ENCODE peak calls at places on chromosomes 2 and 18, in nine cellular contexts. One of them, this sample, is unnamed.
A peak's percentile ranks its signal among the peaks of the same experiment; 100 is the strongest.

GRCh38 chr18:32422185-32422584 is 48.5 kb downstream of the GAREM1 start:
- DNase-seq in LoVo: no peak
- DNase-seq in frontal cortex: no peak
- DNase-seq in H4: no peak
- DNase-seq in NCI-H748 treated with DMSO at 0.1 percent for 48 hours: no peak
- DNase-seq in left ventricle myocardium inferior: no peak
- DNase-seq in skeletal muscle cell: no peak
- DNase-seq in AG08395: no peak
- DNase-seq in stimulated activated CD4-positive, alpha-beta T cell treated with anti-CD3 and anti-CD28 coated beads, Interleukin-1b, Interleukin-23, amount 100 ng/mL, for 4 hours: no peak
- DNase-seq in this sample: no peak

GRCh38 chr2:225864394-225864793 is 464.9 kb downstream of the NYAP2 start:
- DNase-seq in LoVo: no peak
- DNase-seq in frontal cortex: no peak
- DNase-seq in H4: no peak
- DNase-seq in NCI-H748 treated with DMSO at 0.1 percent for 48 hours: no peak
- DNase-seq in left ventricle myocardium inferior: no peak
- DNase-seq in skeletal muscle cell: no peak
- DNase-seq in AG08395: no peak
- DNase-seq in stimulated activated CD4-positive, alpha-beta T cell treated with anti-CD3 and anti-CD28 coated beads, Interleukin-1b, Interleukin-23, amount 100 ng/mL, for 4 hours: no peak
- DNase-seq in this sample: no peak

GRCh38 chr2:26740890-26741302 is 23.2 kb upstream of the SLC35F6 start:
- DNase-seq in LoVo: no peak
- DNase-seq in frontal cortex: no peak
- DNase-seq in H4: no peak
- DNase-seq in NCI-H748 treated with DMSO at 0.1 percent for 48 hours: no peak
- DNase-seq in left ventricle myocardium inferior: no peak
- DNase-seq in skeletal muscle cell: no peak
- DNase-seq in AG08395: no peak
- DNase-seq in stimulated activated CD4-positive, alpha-beta T cell treated with anti-CD3 and anti-CD28 coated beads, Interleukin-1b, Interleukin-23, amount 100 ng/mL, for 4 hours: no peak
- DNase-seq in this sample: no peak

GRCh38 chr2:239193426-239193825 is 207.4 kb downstream of the HDAC4 start:
- DNase-seq in LoVo: no peak
- DNase-seq in frontal cortex: no peak
- DNase-seq in H4: no peak
- DNase-seq in NCI-H748 treated with DMSO at 0.1 percent for 48 hours: no peak
- DNase-seq in left ventricle myocardium inferior: no peak
- DNase-seq in skeletal muscle cell: no peak
- DNase-seq in AG08395: no peak
- DNase-seq in stimulated activated CD4-positive, alpha-beta T cell treated with anti-CD3 and anti-CD28 coated beads, Interleukin-1b, Interleukin-23, amount 100 ng/mL, for 4 hours: no peak
- DNase-seq in this sample: no peak

GRCh38 chr2:149972039-149972438 is 384.5 kb upstream of the MMADHC start:
- DNase-seq in LoVo: no peak
- DNase-seq in frontal cortex: no peak
- DNase-seq in H4: no peak
- DNase-seq in NCI-H748 treated with DMSO at 0.1 percent for 48 hours: no peak
- DNase-seq in left ventricle myocardium inferior: no peak
- DNase-seq in skeletal muscle cell: no peak
- DNase-seq in AG08395: peak; percentile 51
- DNase-seq in stimulated activated CD4-positive, alpha-beta T cell treated with anti-CD3 and anti-CD28 coated beads, Interleukin-1b, Interleukin-23, amount 100 ng/mL, for 4 hours: no peak
- DNase-seq in this sample: no peak

GRCh38 chr2:213787869-213788268 is 503.6 kb downstream of the SPAG16 start:
- DNase-seq in LoVo: no peak
- DNase-seq in frontal cortex: no peak
- DNase-seq in H4: no peak
- DNase-seq in NCI-H748 treated with DMSO at 0.1 percent for 48 hours: no peak
- DNase-seq in left ventricle myocardium inferior: no peak
- DNase-seq in skeletal muscle cell: no peak
- DNase-seq in AG08395: no peak
- DNase-seq in stimulated activated CD4-positive, alpha-beta T cell treated with anti-CD3 and anti-CD28 coated beads, Interleukin-1b, Interleukin-23, amount 100 ng/mL, for 4 hours: no peak
- DNase-seq in this sample: no peak

GRCh38 chr2:26724004-26724750 is 31.7 kb downstream of the KCNK3 start:
- DNase-seq in LoVo: peak; percentile 47
- DNase-seq in frontal cortex: no peak
- DNase-seq in H4: peak; percentile 73
- DNase-seq in NCI-H748 treated with DMSO at 0.1 percent for 48 hours: no peak
- DNase-seq in left ventricle myocardium inferior: peak; percentile 58
- DNase-seq in skeletal muscle cell: peak; percentile 55
- DNase-seq in AG08395: peak; percentile 79
- DNase-seq in stimulated activated CD4-positive, alpha-beta T cell treated with anti-CD3 and anti-CD28 coated beads, Interleukin-1b, Interleukin-23, amount 100 ng/mL, for 4 hours: no peak
- DNase-seq in this sample: no peak

GRCh38 chr18:26405190-26405781 is 143.1 kb downstream of the KCTD1 start:
- DNase-seq in LoVo: peak; percentile 42
- DNase-seq in frontal cortex: peak; percentile 60
- DNase-seq in H4: peak; percentile 23
- DNase-seq in NCI-H748 treated with DMSO at 0.1 percent for 48 hours: no peak
- DNase-seq in left ventricle myocardium inferior: peak; percentile 33
- DNase-seq in skeletal muscle cell: no peak
- DNase-seq in AG08395: peak; percentile 77
- DNase-seq in stimulated activated CD4-positive, alpha-beta T cell treated with anti-CD3 and anti-CD28 coated beads, Interleukin-1b, Interleukin-23, amount 100 ng/mL, for 4 hours: no peak
- DNase-seq in this sample: no peak

GRCh38 chr2:10889741-10890215 is 22.0 kb upstream of the KCNF1 start:
- DNase-seq in LoVo: no peak
- DNase-seq in frontal cortex: no peak
- DNase-seq in H4: no peak
- DNase-seq in NCI-H748 treated with DMSO at 0.1 percent for 48 hours: peak; percentile 72
- DNase-seq in left ventricle myocardium inferior: no peak
- DNase-seq in skeletal muscle cell: no peak
- DNase-seq in AG08395: no peak
- DNase-seq in stimulated activated CD4-positive, alpha-beta T cell treated with anti-CD3 and anti-CD28 coated beads, Interleukin-1b, Interleukin-23, amount 100 ng/mL, for 4 hours: no peak
- DNase-seq in this sample: no peak

GRCh38 chr2:239601201-239601851 is 200.5 kb upstream of the HDAC4 start:
- DNase-seq in LoVo: no peak
- DNase-seq in frontal cortex: no peak
- DNase-seq in H4: no peak
- DNase-seq in NCI-H748 treated with DMSO at 0.1 percent for 48 hours: no peak
- DNase-seq in left ventricle myocardium inferior: no peak
- DNase-seq in skeletal muscle cell: no peak
- DNase-seq in AG08395: no peak
- DNase-seq in stimulated activated CD4-positive, alpha-beta T cell treated with anti-CD3 and anti-CD28 coated beads, Interleukin-1b, Interleukin-23, amount 100 ng/mL, for 4 hours: no peak
- DNase-seq in this sample: no peak

GRCh38 chr18:65349635-65350034 is 401.2 kb upstream of the CDH7 start:
- DNase-seq in LoVo: no peak
- DNase-seq in frontal cortex: no peak
- DNase-seq in H4: no peak
- DNase-seq in NCI-H748 treated with DMSO at 0.1 percent for 48 hours: no peak
- DNase-seq in left ventricle myocardium inferior: no peak
- DNase-seq in skeletal muscle cell: no peak
- DNase-seq in AG08395: no peak
- DNase-seq in stimulated activated CD4-positive, alpha-beta T cell treated with anti-CD3 and anti-CD28 coated beads, Interleukin-1b, Interleukin-23, amount 100 ng/mL, for 4 hours: no peak
- DNase-seq in this sample: no peak

GRCh38 chr2:231941673-231942072 is 15.5 kb upstream of the NPPC start:
- DNase-seq in LoVo: no peak
- DNase-seq in frontal cortex: no peak
- DNase-seq in H4: no peak
- DNase-seq in NCI-H748 treated with DMSO at 0.1 percent for 48 hours: no peak
- DNase-seq in left ventricle myocardium inferior: no peak
- DNase-seq in skeletal muscle cell: no peak
- DNase-seq in AG08395: no peak
- DNase-seq in stimulated activated CD4-positive, alpha-beta T cell treated with anti-CD3 and anti-CD28 coated beads, Interleukin-1b, Interleukin-23, amount 100 ng/mL, for 4 hours: no peak
- DNase-seq in this sample: no peak

GRCh38 chr2:158676696-158677095 is 118.4 kb upstream of the DAPL1 start:
- DNase-seq in LoVo: no peak
- DNase-seq in frontal cortex: no peak
- DNase-seq in H4: no peak
- DNase-seq in NCI-H748 treated with DMSO at 0.1 percent for 48 hours: no peak
- DNase-seq in left ventricle myocardium inferior: peak; percentile 61
- DNase-seq in skeletal muscle cell: no peak
- DNase-seq in AG08395: no peak
- DNase-seq in stimulated activated CD4-positive, alpha-beta T cell treated with anti-CD3 and anti-CD28 coated beads, Interleukin-1b, Interleukin-23, amount 100 ng/mL, for 4 hours: no peak
- DNase-seq in this sample: no peak

GRCh38 chr2:62999905-63000304 is 50.7 kb upstream of the OTX1 start:
- DNase-seq in LoVo: no peak
- DNase-seq in frontal cortex: no peak
- DNase-seq in H4: peak; percentile 74
- DNase-seq in NCI-H748 treated with DMSO at 0.1 percent for 48 hours: no peak
- DNase-seq in left ventricle myocardium inferior: peak; percentile 36
- DNase-seq in skeletal muscle cell: no peak
- DNase-seq in AG08395: peak; percentile 59
- DNase-seq in stimulated activated CD4-positive, alpha-beta T cell treated with anti-CD3 and anti-CD28 coated beads, Interleukin-1b, Interleukin-23, amount 100 ng/mL, for 4 hours: no peak
- DNase-seq in this sample: no peak